ENCODE peak calls at places on chromosome 3, in ten cellular contexts. One of them, this sample, is unnamed.

GRCh38 chr3:65796676-65797075 is 242.0 kb downstream of the MAGI1 start:
- DNase-seq in upper lobe of right lung: no peak
- DNase-seq in neural progenitor cell: no peak
- DNase-seq in psoas muscle: no peak
- DNase-seq in PC-3: no peak
- DNase-seq in tibial nerve: no peak
- DNase-seq in pancreas: no peak
- DNase-seq in CD4-positive, alpha-beta memory T cell: no peak
- DNase-seq in H9: no peak
- DNase-seq in mesenchymal stem cell: no peak
- DNase-seq in this sample: no peak

GRCh38 chr3:119930286-119930685 is 148.4 kb downstream of the NR1I2 start:
- DNase-seq in upper lobe of right lung: no peak
- DNase-seq in neural progenitor cell: no peak
- DNase-seq in psoas muscle: no peak
- DNase-seq in PC-3: no peak
- DNase-seq in tibial nerve: no peak
- DNase-seq in pancreas: no peak
- DNase-seq in CD4-positive, alpha-beta memory T cell: no peak
- DNase-seq in H9: no peak
- DNase-seq in mesenchymal stem cell: no peak
- DNase-seq in this sample: no peak

GRCh38 chr3:24037971-24038370 is 92.9 kb downstream of the NR1D2 start:
- DNase-seq in upper lobe of right lung: no peak
- DNase-seq in neural progenitor cell: no peak
- DNase-seq in psoas muscle: no peak
- DNase-seq in PC-3: no peak
- DNase-seq in tibial nerve: no peak
- DNase-seq in pancreas: no peak
- DNase-seq in CD4-positive, alpha-beta memory T cell: no peak
- DNase-seq in H9: no peak
- DNase-seq in mesenchymal stem cell: no peak
- DNase-seq in this sample: no peak

GRCh38 chr3:183987014-183987600 is 30.6 kb downstream of the ABCC5 start:
- DNase-seq in upper lobe of right lung: no peak
- DNase-seq in neural progenitor cell: no peak
- DNase-seq in psoas muscle: no peak
- DNase-seq in PC-3: no peak
- DNase-seq in tibial nerve: no peak
- DNase-seq in pancreas: no peak
- DNase-seq in CD4-positive, alpha-beta memory T cell: no peak
- DNase-seq in H9: no peak
- DNase-seq in mesenchymal stem cell: no peak
- DNase-seq in this sample: no peak

GRCh38 chr3:37228734-37229133 is 54.4 kb upstream of the LRRFIP2 start:
- DNase-seq in upper lobe of right lung: no peak
- DNase-seq in neural progenitor cell: no peak
- DNase-seq in psoas muscle: no peak
- DNase-seq in PC-3: peak; percentile 17
- DNase-seq in tibial nerve: no peak
- DNase-seq in pancreas: no peak
- DNase-seq in CD4-positive, alpha-beta memory T cell: no peak
- DNase-seq in H9: no peak
- DNase-seq in mesenchymal stem cell: no peak
- DNase-seq in this sample: no peak

GRCh38 chr3:169668957-169669681 is 5.6 kb upstream of the MECOM start:
- DNase-seq in upper lobe of right lung: peak; percentile 94
- DNase-seq in neural progenitor cell: peak; percentile 92
- DNase-seq in psoas muscle: peak; percentile 72
- DNase-seq in PC-3: peak; percentile 86
- DNase-seq in tibial nerve: peak; percentile 64
- DNase-seq in pancreas: peak; percentile 95
- DNase-seq in CD4-positive, alpha-beta memory T cell: peak; percentile 15
- DNase-seq in H9: peak; percentile 85
- DNase-seq in mesenchymal stem cell: peak; percentile 58
- DNase-seq in this sample: peak; percentile 38

GRCh38 chr3:37741644-37742043 is 120.0 kb upstream of the CTDSPL start:
- DNase-seq in upper lobe of right lung: peak; percentile 81
- DNase-seq in neural progenitor cell: peak; percentile 23
- DNase-seq in psoas muscle: peak; percentile 49
- DNase-seq in PC-3: peak; percentile 58
- DNase-seq in tibial nerve: no peak
- DNase-seq in pancreas: peak; percentile 62
- DNase-seq in CD4-positive, alpha-beta memory T cell: no peak
- DNase-seq in H9: no peak
- DNase-seq in mesenchymal stem cell: no peak
- DNase-seq in this sample: no peak

GRCh38 chr3:187798531-187799520 is 53.6 kb upstream of the BCL6 start:
- DNase-seq in upper lobe of right lung: no peak
- DNase-seq in neural progenitor cell: no peak
- DNase-seq in psoas muscle: no peak
- DNase-seq in PC-3: no peak
- DNase-seq in tibial nerve: no peak
- DNase-seq in pancreas: no peak
- DNase-seq in CD4-positive, alpha-beta memory T cell: peak; percentile 31
- DNase-seq in H9: no peak
- DNase-seq in mesenchymal stem cell: no peak
- DNase-seq in this sample: no peak

GRCh38 chr3:42653560-42654330 is at the start of gene ZBTB47:
- DNase-seq in upper lobe of right lung: peak; percentile 88
- DNase-seq in neural progenitor cell: peak; percentile 41
- DNase-seq in psoas muscle: peak; percentile 79
- DNase-seq in PC-3: peak; percentile 44
- DNase-seq in tibial nerve: peak; percentile 40
- DNase-seq in pancreas: peak; percentile 73
- DNase-seq in CD4-positive, alpha-beta memory T cell: no peak
- DNase-seq in H9: peak; percentile 38
- DNase-seq in mesenchymal stem cell: peak; percentile 52
- DNase-seq in this sample: no peak

GRCh38 chr3:72520690-72521308 is 327.4 kb downstream of the SHQ1 start:
- DNase-seq in upper lobe of right lung: no peak
- DNase-seq in neural progenitor cell: no peak
- DNase-seq in psoas muscle: no peak
- DNase-seq in PC-3: peak; percentile 95
- DNase-seq in tibial nerve: no peak
- DNase-seq in pancreas: no peak
- DNase-seq in CD4-positive, alpha-beta memory T cell: no peak
- DNase-seq in H9: no peak
- DNase-seq in mesenchymal stem cell: peak; percentile 46
- DNase-seq in this sample: peak; percentile 25

GRCh38 chr3:129597792-129598381 is 8.6 kb downstream of the PLXND1 start:
- DNase-seq in upper lobe of right lung: no peak
- DNase-seq in neural progenitor cell: peak; percentile 53
- DNase-seq in psoas muscle: no peak
- DNase-seq in PC-3: no peak
- DNase-seq in tibial nerve: no peak
- DNase-seq in pancreas: no peak
- DNase-seq in CD4-positive, alpha-beta memory T cell: no peak
- DNase-seq in H9: peak; percentile 66
- DNase-seq in mesenchymal stem cell: peak; percentile 70
- DNase-seq in this sample: no peak

GRCh38 chr3:160124224-160124623 is 101.0 kb upstream of the C3orf80 start:
- DNase-seq in upper lobe of right lung: no peak
- DNase-seq in neural progenitor cell: no peak
- DNase-seq in psoas muscle: no peak
- DNase-seq in PC-3: no peak
- DNase-seq in tibial nerve: no peak
- DNase-seq in pancreas: no peak
- DNase-seq in CD4-positive, alpha-beta memory T cell: no peak
- DNase-seq in H9: no peak
- DNase-seq in mesenchymal stem cell: no peak
- DNase-seq in this sample: no peak

GRCh38 chr3:47096955-47097354 is 67.0 kb downstream of the SETD2 start:
- DNase-seq in upper lobe of right lung: no peak
- DNase-seq in neural progenitor cell: no peak
- DNase-seq in psoas muscle: no peak
- DNase-seq in PC-3: peak; percentile 46
- DNase-seq in tibial nerve: no peak
- DNase-seq in pancreas: no peak
- DNase-seq in CD4-positive, alpha-beta memory T cell: no peak
- DNase-seq in H9: no peak
- DNase-seq in mesenchymal stem cell: peak; percentile 34
- DNase-seq in this sample: peak; percentile 55

GRCh38 chr3:67327582-67327981 is 326.8 kb downstream of the SUCLG2 start:
- DNase-seq in upper lobe of right lung: no peak
- DNase-seq in neural progenitor cell: no peak
- DNase-seq in psoas muscle: no peak
- DNase-seq in PC-3: no peak
- DNase-seq in tibial nerve: no peak
- DNase-seq in pancreas: no peak
- DNase-seq in CD4-positive, alpha-beta memory T cell: no peak
- DNase-seq in H9: no peak
- DNase-seq in mesenchymal stem cell: no peak
- DNase-seq in this sample: no peak

GRCh38 chr3:70040386-70040785 is 40.9 kb downstream of the SAMMSON start:
- DNase-seq in upper lobe of right lung: no peak
- DNase-seq in neural progenitor cell: no peak
- DNase-seq in psoas muscle: no peak
- DNase-seq in PC-3: no peak
- DNase-seq in tibial nerve: no peak
- DNase-seq in pancreas: no peak
- DNase-seq in CD4-positive, alpha-beta memory T cell: no peak
- DNase-seq in H9: no peak
- DNase-seq in mesenchymal stem cell: no peak
- DNase-seq in this sample: no peak

GRCh38 chr3:10187944-10188343 is 23.2 kb downstream of the IRAK2 start:
- DNase-seq in upper lobe of right lung: no peak
- DNase-seq in neural progenitor cell: no peak
- DNase-seq in psoas muscle: no peak
- DNase-seq in PC-3: no peak
- DNase-seq in tibial nerve: no peak
- DNase-seq in pancreas: no peak
- DNase-seq in CD4-positive, alpha-beta memory T cell: no peak
- DNase-seq in H9: no peak
- DNase-seq in mesenchymal stem cell: no peak
- DNase-seq in this sample: no peak
- H3K27ac ChIP-seq in upper lobe of right lung: no peak overlapping the region
- H3K27ac ChIP-seq in neural progenitor cell: no peak overlapping the region
- H3K27ac ChIP-seq in psoas muscle: peak overlapping the region; percentile 98
- H3K27ac ChIP-seq in PC-3: no peak overlapping the region
- H3K27ac ChIP-seq in tibial nerve: no peak overlapping the region
- H3K27ac ChIP-seq in pancreas: no peak overlapping the region
- H3K27ac ChIP-seq in CD4-positive, alpha-beta memory T cell: peak overlapping the region; percentile 51
- H3K27ac ChIP-seq in H9: no peak overlapping the region
- H3K27ac ChIP-seq in mesenchymal stem cell: no peak overlapping the region
- H3K27ac ChIP-seq in this sample: no peak overlapping the region

GRCh38 chr3:133364704-133365103 is 35.2 kb upstream of the BFSP2 start:
- DNase-seq in upper lobe of right lung: no peak
- DNase-seq in neural progenitor cell: no peak
- DNase-seq in psoas muscle: no peak
- DNase-seq in PC-3: no peak
- DNase-seq in tibial nerve: no peak
- DNase-seq in pancreas: no peak
- DNase-seq in CD4-positive, alpha-beta memory T cell: no peak
- DNase-seq in H9: no peak
- DNase-seq in mesenchymal stem cell: no peak
- DNase-seq in this sample: no peak
- H3K27me3 ChIP-seq in upper lobe of right lung: no peaks in the 10 kb centered on the region
- H3K27me3 ChIP-seq in neural progenitor cell: no peaks in the 10 kb centered on the region
- H3K27me3 ChIP-seq in psoas muscle: no peaks in the 10 kb centered on the region
- H3K27me3 ChIP-seq in PC-3: peaks cover 35% of the 10 kb centered on the region
- H3K27me3 ChIP-seq in tibial nerve: no peaks in the 10 kb centered on the region
- H3K27me3 ChIP-seq in pancreas: no peaks in the 10 kb centered on the region
- H3K27me3 ChIP-seq in CD4-positive, alpha-beta memory T cell: no peaks in the 10 kb centered on the region
- H3K27me3 ChIP-seq in H9: no peaks in the 10 kb centered on the region
- H3K27me3 ChIP-seq in mesenchymal stem cell: peaks cover 8% of the 10 kb centered on the region
- H3K27me3 ChIP-seq in this sample: no peaks in the 10 kb centered on the region

DNA sequence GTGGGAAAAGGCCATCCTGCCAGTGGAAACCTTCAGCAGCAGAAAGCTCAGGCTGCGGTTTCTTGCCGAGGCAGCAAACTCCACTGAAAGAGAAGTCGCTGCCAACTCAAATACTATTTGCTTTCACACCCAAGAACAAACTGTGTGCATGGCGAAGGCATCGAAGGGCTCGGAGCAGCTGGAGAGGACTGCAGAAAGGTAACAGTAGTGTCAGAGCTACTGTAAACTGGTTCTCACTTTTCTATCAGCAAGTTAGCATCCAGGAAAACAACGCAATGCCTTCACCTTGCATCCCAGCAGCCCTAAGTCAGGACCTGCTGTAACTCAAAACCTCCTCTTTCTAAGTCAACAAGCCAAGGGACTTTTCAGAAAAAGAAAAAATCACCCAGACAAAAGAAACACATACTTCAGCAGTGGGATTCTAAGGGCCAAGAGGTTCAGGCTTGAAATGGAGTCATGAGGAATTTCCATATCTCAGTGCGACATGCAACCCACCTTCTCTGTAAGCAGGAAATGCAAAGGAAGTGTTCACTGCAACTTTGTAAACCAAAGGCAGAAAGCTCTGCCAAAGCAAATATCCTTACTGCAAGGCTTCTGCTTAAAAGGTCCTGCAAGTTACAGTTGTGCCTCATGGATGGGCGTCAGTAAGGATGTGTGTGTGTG is 193.5 kb downstream of the FOXP1 start:
- DNase-seq in upper lobe of right lung: peak; percentile 70
- DNase-seq in neural progenitor cell: peak; percentile 17
- DNase-seq in psoas muscle: peak; percentile 18
- DNase-seq in PC-3: peak; percentile 65
- DNase-seq in tibial nerve: no peak
- DNase-seq in pancreas: peak; percentile 63
- DNase-seq in CD4-positive, alpha-beta memory T cell: no peak
- DNase-seq in H9: peak; percentile 41
- DNase-seq in mesenchymal stem cell: peak; percentile 21
- DNase-seq in this sample: peak; percentile 64
- H3K27ac ChIP-seq in upper lobe of right lung: peak overlapping the region; percentile 37
- H3K27ac ChIP-seq in neural progenitor cell: no peak overlapping the region
- H3K27ac ChIP-seq in psoas muscle: peak overlapping the region; percentile 50
- H3K27ac ChIP-seq in PC-3: peak overlapping the region; percentile 5
- H3K27ac ChIP-seq in tibial nerve: peak overlapping the region; percentile 49
- H3K27ac ChIP-seq in pancreas: peak overlapping the region; percentile 28
- H3K27ac ChIP-seq in CD4-positive, alpha-beta memory T cell: peak overlapping the region; percentile 30
- H3K27ac ChIP-seq in H9: peak overlapping the region; percentile 57
- H3K27ac ChIP-seq in mesenchymal stem cell: peak overlapping the region; percentile 35
- H3K27ac ChIP-seq in this sample: peak overlapping the region; percentile 59

DNA sequence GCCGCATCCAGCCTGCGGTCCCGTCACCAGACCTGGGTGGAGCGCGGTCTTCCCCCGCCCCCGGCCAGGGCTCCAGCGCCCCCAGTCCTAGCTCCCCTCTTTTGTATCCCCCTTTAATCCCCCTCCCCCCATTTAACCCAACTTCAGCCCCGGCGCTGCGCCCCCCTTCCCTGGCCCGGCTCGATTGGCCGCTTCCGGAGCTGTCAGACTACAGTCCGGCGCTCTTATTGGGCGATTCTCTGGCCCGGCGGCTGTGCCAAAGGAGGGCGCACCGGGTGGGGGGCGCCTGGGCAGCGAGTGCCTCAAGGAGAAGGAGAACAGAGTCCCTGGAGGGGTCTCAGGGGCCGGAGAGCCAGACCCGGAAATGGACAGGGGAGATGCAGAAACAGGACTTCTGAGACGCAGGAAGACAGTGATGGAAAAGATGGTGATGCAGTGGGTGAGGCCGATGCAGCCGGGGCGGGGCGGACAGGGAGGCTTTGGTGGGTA is 1.1 kb upstream of the ADCY5 start:
- DNase-seq in upper lobe of right lung: no peak
- DNase-seq in neural progenitor cell: peak; percentile 77
- DNase-seq in psoas muscle: peak; percentile 21
- DNase-seq in PC-3: no peak
- DNase-seq in tibial nerve: no peak
- DNase-seq in pancreas: peak; percentile 62
- DNase-seq in CD4-positive, alpha-beta memory T cell: no peak
- DNase-seq in H9: peak; percentile 66
- DNase-seq in mesenchymal stem cell: no peak
- DNase-seq in this sample: no peak
- H3K27me3 ChIP-seq in upper lobe of right lung: peaks cover 32% of the 10 kb centered on the region
- H3K27me3 ChIP-seq in neural progenitor cell: peaks cover 90% of the 10 kb centered on the region
- H3K27me3 ChIP-seq in psoas muscle: no peaks in the 10 kb centered on the region
- H3K27me3 ChIP-seq in PC-3: peaks cover 66% of the 10 kb centered on the region
- H3K27me3 ChIP-seq in tibial nerve: peaks cover 47% of the 10 kb centered on the region
- H3K27me3 ChIP-seq in pancreas: no peaks in the 10 kb centered on the region
- H3K27me3 ChIP-seq in CD4-positive, alpha-beta memory T cell: peaks cover 10% of the 10 kb centered on the region
- H3K27me3 ChIP-seq in H9: peaks cover 9% of the 10 kb centered on the region
- H3K27me3 ChIP-seq in mesenchymal stem cell: peaks cover 68% of the 10 kb centered on the region
- H3K27me3 ChIP-seq in this sample: peaks cover 48% of the 10 kb centered on the region

This sample was measured in brain microvascular endothelial cell.